ENCODE peak calls at places on chromosomes 12 and 14, in seven cellular contexts. Y is ELF-1; B is heart right ventricle; E is D341Med; Q is GM19239; X is GM04503; Z is CD4-positive, alpha-beta memory T cell. A is an unnamed sample.

GRCh38 chr12:42969357-42969756 is 379.8 kb upstream of the PRICKLE1 start:
- DNase-seq in Y (peak; percentile 47), B (peak; percentile 28), E (no peak), Q (no peak), X (no peak), Z (no peak), A (no peak)

GRCh38 chr12:103626498-103626897 is 39.4 kb downstream of the STAB2 start:
- DNase-seq in Y (peak; percentile 20), B (peak; percentile 43), E (no peak), Q (no peak), X (peak; percentile 30), Z (no peak), A (peak; percentile 76)

GRCh38 chr12:19916193-19916498 is 452.2 kb upstream of the PDE3A start:
- DNase-seq in Y (no peak), B (no peak), E (no peak), Q (no peak), X (no peak), Z (no peak), A (no peak)

GRCh38 chr12:24815087-24815423 is 133.8 kb downstream of the BCAT1 start:
- DNase-seq in Y (no peak), B (no peak), E (no peak), Q (no peak), X (no peak), Z (no peak), A (no peak)

GRCh38 chr12:114688256-114688845 is 4.4 kb upstream of the TBX3 start:
- DNase-seq in Y (peak; percentile 43), B (no peak), E (no peak), Q (no peak), X (no peak), Z (no peak), A (peak; percentile 67)

GRCh38 chr12:59651230-59651920 is 55.5 kb downstream of the SLC16A7 start:
- DNase-seq in Y (no peak), B (no peak), E (no peak), Q (no peak), X (no peak), Z (no peak), A (no peak)

GRCh38 chr12:105445261-105446015 is 114.9 kb downstream of the C12orf75 start:
- DNase-seq in Y (peak; percentile 26), B (no peak), E (no peak), Q (no peak), X (peak; percentile 58), Z (no peak), A (no peak)

GRCh38 chr14:22482782-22483553 is 106.1 kb downstream of the DAD1 start:
- DNase-seq in Y (no peak), B (no peak), E (no peak), Q (no peak), X (no peak), Z (no peak), A (no peak)

GRCh38 chr12:3220382-3221321 is 143.5 kb downstream of the TSPAN9 start:
- DNase-seq in Y (no peak), B (no peak), E (no peak), Q (no peak), X (no peak), Z (no peak), A (no peak)

GRCh38 chr12:125357561-125357960 is 292.3 kb downstream of the AACS start:
- DNase-seq in Y (no peak), B (no peak), E (no peak), Q (no peak), X (no peak), Z (no peak), A (peak; percentile 30)

GRCh38 chr12:59929091-59929490 is 333.3 kb downstream of the SLC16A7 start:
- DNase-seq in Y (no peak), B (no peak), E (no peak), Q (no peak), X (peak; percentile 63), Z (no peak), A (no peak)

GRCh38 chr12:28222081-28222700 is 31.9 kb downstream of the CCDC91 start:
- DNase-seq in Y (no peak), B (no peak), E (no peak), Q (no peak), X (no peak), Z (peak; percentile 59), A (no peak)

GRCh38 chr12:8644345-8645248 is 18.0 kb downstream of the MFAP5 start:
- DNase-seq in Y (no peak), B (no peak), E (no peak), Q (peak; percentile 24), X (no peak), Z (peak; percentile 59), A (peak; percentile 78)

GRCh38 chr12:18461738-18462137 is 200.4 kb downstream of the PIK3C2G start:
- DNase-seq in Y (no peak), B (no peak), E (no peak), Q (no peak), X (peak; percentile 24), Z (no peak), A (no peak)

GRCh38 chr12:131947482-131948027 is 2.2 kb upstream of the EP400 start:
- DNase-seq in Y (no peak), B (no peak), E (no peak), Q (no peak), X (no peak), Z (no peak), A (peak; percentile 66)

GRCh38 chr14:89915114-89915878 is 39.2 kb downstream of the EFCAB11 start:
- DNase-seq in Y (peak; percentile 61), B (no peak), E (peak; percentile 63), Q (peak; percentile 35), X (no peak), Z (peak; percentile 69), A (peak; percentile 81)

GRCh38 chr14:104201063-104201462 is 62.7 kb downstream of the KIF26A start:
- DNase-seq in Y (no peak), B (no peak), E (no peak), Q (no peak), X (no peak), Z (no peak), A (no peak)

GRCh38 chr12:110310754-110311153 is 29.7 kb downstream of the ATP2A2 start:
- DNase-seq in Y (no peak), B (no peak), E (no peak), Q (no peak), X (no peak), Z (no peak), A (no peak)

GRCh38 chr14:81679226-81679625 is 145.6 kb upstream of the SEL1L start:
- DNase-seq in Y (no peak), B (no peak), E (no peak), Q (no peak), X (no peak), Z (no peak), A (no peak)

GRCh38 chr12:84924956-84925355 is 12.4 kb upstream of the SLC6A15 start:
- DNase-seq in Y (no peak), B (no peak), E (no peak), Q (no peak), X (no peak), Z (no peak), A (no peak)

GRCh38 chr14:52338282-52338681 is 24.2 kb downstream of the PTGER2 start:
- DNase-seq in Y (no peak), B (no peak), E (peak; percentile 75), Q (no peak), X (no peak), Z (no peak), A (no peak)

GRCh38 chr12:71900091-71900490 is 38.6 kb upstream of the TPH2 start:
- DNase-seq in Y (no peak), B (no peak), E (peak; percentile 43), Q (no peak), X (no peak), Z (no peak), A (no peak)

GRCh38 chr12:14911131-14911530 is 25.5 kb upstream of the MGP start:
- DNase-seq in Y (no peak), B (no peak), E (no peak), Q (no peak), X (no peak), Z (no peak), A (no peak)

GRCh38 chr14:20487402-20487742 is 18.0 kb upstream of the RNASE10 start:
- DNase-seq in Y (no peak), B (no peak), E (no peak), Q (no peak), X (no peak), Z (no peak), A (no peak)

GRCh38 chr12:26787125-26787495 is 45.9 kb downstream of the ITPR2 start:
- DNase-seq in Y (peak; percentile 53), B (no peak), E (no peak), Q (no peak), X (peak; percentile 54), Z (no peak), A (no peak)

GRCh38 chr12:122558721-122559641 is 31.9 kb downstream of the KNTC1 start:
- DNase-seq in Y (no peak), B (no peak), E (no peak), Q (no peak), X (no peak), Z (no peak), A (no peak)

GRCh38 chr14:36207500-36207899 is 31.0 kb upstream of the PTCSC3 start:
- DNase-seq in Y (no peak), B (no peak), E (no peak), Q (no peak), X (no peak), Z (no peak), A (no peak)

GRCh38 chr14:80211143-80212024 is at the start of gene DIO2:
- DNase-seq in Y (peak; percentile 6), B (peak; percentile 46), E (no peak), Q (no peak), X (peak; percentile 18), Z (no peak), A (peak; percentile 47)

GRCh38 chr12:119940881-119941280 is 48.2 kb upstream of the BICDL1 start:
- DNase-seq in Y (no peak), B (no peak), E (no peak), Q (no peak), X (peak; percentile 29), Z (no peak), A (no peak)

GRCh38 chr12:80504389-80505153 is 60.5 kb downstream of the PTPRQ start:
- DNase-seq in Y (no peak), B (no peak), E (no peak), Q (no peak), X (no peak), Z (no peak), A (no peak)

GRCh38 chr12:88185988-88186387 is 43.9 kb downstream of the TMTC3 start:
- DNase-seq in Y (no peak), B (no peak), E (no peak), Q (no peak), X (no peak), Z (no peak), A (no peak)

GRCh38 chr14:49951946-49952345 is 59.1 kb downstream of the ARF6 start:
- DNase-seq in Y (no peak), B (no peak), E (no peak), Q (no peak), X (no peak), Z (no peak), A (peak; percentile 10)

GRCh38 chr12:115572440-115572839 is 705.1 kb downstream of the MED13L start:
- DNase-seq in Y (no peak), B (no peak), E (no peak), Q (peak; percentile 18), X (no peak), Z (no peak), A (no peak)

GRCh38 chr12:9969673-9970072 is 1.5 kb upstream of the CLEC12A start:
- DNase-seq in Y (no peak), B (no peak), E (no peak), Q (no peak), X (no peak), Z (no peak), A (no peak)

GRCh38 chr14:90487031-90487430 is 90.2 kb downstream of the CALM1 start:
- DNase-seq in Y (no peak), B (peak; percentile 32), E (peak; percentile 74), Q (no peak), X (no peak), Z (no peak), A (no peak)

GRCh38 chr12:121641343-121641630 is 15.0 kb downstream of the ORAI1 start:
- DNase-seq in Y (no peak), B (no peak), E (no peak), Q (no peak), X (no peak), Z (no peak), A (peak; percentile 50)

GRCh38 chr14:64684091-64684490 is 20.1 kb upstream of the PLEKHG3 start:
- DNase-seq in Y (no peak), B (peak; percentile 69), E (no peak), Q (no peak), X (no peak), Z (no peak), A (no peak)

GRCh38 chr12:2796187-2796663 is 1.5 kb downstream of the FKBP4 start:
- DNase-seq in Y (no peak), B (no peak), E (no peak), Q (no peak), X (no peak), Z (no peak), A (no peak)

A was measured in endodermal cell.